ENCODE peak calls at places on chromosomes 13 and 19, in five cellular contexts. L, Y, P, W and Z are unnamed samples.

GRCh38 chr13:98890186-98890585 is 87.7 kb downstream of the DOCK9 start:
- DNase-seq in L (no peak), Y (no peak), P (no peak), W (no peak), Z (no peak)

GRCh38 chr13:31154939-31155338 is 6.8 kb downstream of the HSPH1 start:
- DNase-seq in L (no peak), Y (no peak), P (no peak), W (no peak), Z (no peak)

GRCh38 chr19:662207-662961 is 630 bp downstream of the RNF126 start:
- DNase-seq in L (no peak), Y (peak; percentile 51), P (peak; percentile 53), W (no peak), Z (peak; percentile 74)

GRCh38 chr13:80276371-80277289 is 64.3 kb downstream of the SPRY2 start:
- DNase-seq in L (peak; percentile 99), Y (no peak), P (no peak), W (no peak), Z (no peak)

GRCh38 chr19:8663920-8664670 is 33.7 kb downstream of the NFILZ start:
- DNase-seq in L (no peak), Y (no peak), P (no peak), W (no peak), Z (no peak)

GRCh38 chr13:95246292-95247082 is 54.8 kb downstream of the ABCC4 start:
- DNase-seq in L (peak; percentile 80), Y (no peak), P (no peak), W (no peak), Z (no peak)

GRCh38 chr13:35552172-35552844 is 75.8 kb upstream of the MAB21L1 start:
- DNase-seq in L (no peak), Y (no peak), P (no peak), W (peak; percentile 22), Z (no peak)

GRCh38 chr13:28544026-28544425 is 49.1 kb upstream of the FLT1 start:
- DNase-seq in L (no peak), Y (no peak), P (no peak), W (no peak), Z (no peak)

GRCh38 chr13:38348890-38349289 is 761 bp upstream of the UFM1 start:
- DNase-seq in L (no peak), Y (no peak), P (no peak), W (no peak), Z (no peak)

GRCh38 chr13:25654332-25654731 is 282.6 kb downstream of the ATP8A2 start:
- DNase-seq in L (no peak), Y (no peak), P (no peak), W (no peak), Z (no peak)

GRCh38 chr19:33561261-33561660 is 39.7 kb upstream of the PEPD start:
- DNase-seq in L (no peak), Y (no peak), P (no peak), W (no peak), Z (no peak)

GRCh38 chr19:31313291-31314030 is 35.8 kb downstream of the TSHZ3 start:
- DNase-seq in L (no peak), Y (no peak), P (no peak), W (no peak), Z (no peak)

GRCh38 chr19:49985926-49986325 is 25.0 kb upstream of the SIGLEC11 start:
- DNase-seq in L (no peak), Y (no peak), P (no peak), W (no peak), Z (no peak)

GRCh38 chr19:42173695-42174094 is 41.4 kb upstream of the POU2F2 start:
- DNase-seq in L (no peak), Y (no peak), P (no peak), W (no peak), Z (no peak)

GRCh38 chr13:94073006-94073744 is 406.3 kb downstream of the DCT start:
- DNase-seq in L (peak; percentile 7), Y (no peak), P (no peak), W (no peak), Z (no peak)

GRCh38 chr19:21202865-21203494 is 61.1 kb downstream of the ZNF431 start:
- DNase-seq in L (peak; percentile 42), Y (no peak), P (no peak), W (peak; percentile 49), Z (peak; percentile 49)

GRCh38 chr19:31678421-31678820 is 329.2 kb upstream of the TSHZ3 start:
- DNase-seq in L (no peak), Y (no peak), P (no peak), W (no peak), Z (no peak)

GRCh38 chr13:69524459-69525155 is 583.0 kb upstream of the ATXN8OS start:
- DNase-seq in L (no peak), Y (no peak), P (no peak), W (no peak), Z (no peak)

GRCh38 chr19:6739884-6740588 is 556 bp downstream of the TRIP10 start:
- DNase-seq in L (no peak), Y (no peak), P (no peak), W (peak; percentile 29), Z (peak; percentile 78)

GRCh38 chr19:17436874-17437267 is 11.6 kb downstream of the TMEM221 start:
- DNase-seq in L (no peak), Y (no peak), P (no peak), W (no peak), Z (no peak)

GRCh38 chr13:39881887-39882286 is 226.4 kb downstream of the COG6 start:
- DNase-seq in L (no peak), Y (no peak), P (no peak), W (no peak), Z (no peak)

GRCh38 chr13:111424134-111424533 is 103.7 kb downstream of the TEX29 start:
- DNase-seq in L (no peak), Y (no peak), P (no peak), W (no peak), Z (no peak)

GRCh38 chr13:79782541-79783216 is 301.7 kb downstream of the NDFIP2 start:
- DNase-seq in L (peak; percentile 80), Y (no peak), P (no peak), W (peak; percentile 31), Z (peak; percentile 35)